ENCODE peak calls at places on chromosome 18, in nine cellular contexts. N is stimulated activated CD8-positive, alpha-beta memory T cell treated with anti-CD3 and anti-CD28 coated beads, Interleukin-2, amount 100 ng/mL, for 48 hours; Q is HL-60; S is GM13976; T is hepatic stellate cell; O is NCI-H1105 treated with DMSO at 0.1 percent for 48 hours; R is choroid plexus epithelial cell; B is CD8-positive, alpha-beta memory T cell; Y is kidney glomerular epithelial cell. M is an unnamed sample.

GRCh38 chr18:12321331-12321730 is 13.3 kb downstream of the TUBB6 start:
- DNase-seq in Q (no peak), S (no peak), O (no peak), N (no peak), T (no peak), Y (no peak), R (no peak), B (no peak), M (no peak)

GRCh38 chr18:8625693-8626092 is 16.5 kb downstream of the RAB12 start:
- DNase-seq in Y (no peak), R (no peak), O (no peak), T (no peak), N (no peak), S (no peak), B (no peak), Q (no peak), M (no peak)

GRCh38 chr18:77114564-77115391 is 17.8 kb downstream of the MBP start:
- DNase-seq in R (peak; percentile 98), Y (peak; percentile 79), O (no peak), N (no peak), Q (peak; percentile 98), S (no peak), T (peak; percentile 81), B (no peak), M (no peak)

GRCh38 chr18:59612461-59612860 is 84.8 kb downstream of the CCBE1 start:
- DNase-seq in R (no peak), Q (no peak), O (no peak), T (no peak), Y (no peak), N (no peak), B (no peak), S (no peak), M (no peak)

GRCh38 chr18:36338420-36338933 is 41.0 kb downstream of the FHOD3 start:
- DNase-seq in Q (no peak), T (no peak), N (no peak), S (no peak), Y (no peak), B (no peak), R (no peak), O (no peak), M (no peak)

GRCh38 chr18:3885209-3885792 is 435.3 kb downstream of the TGIF1 start:
- DNase-seq in R (no peak), S (no peak), Y (no peak), O (no peak), B (no peak), N (no peak), Q (peak; percentile 59), T (no peak), M (no peak)

GRCh38 chr18:51009071-51009470 is 20.9 kb upstream of the SMAD4 start:
- DNase-seq in N (no peak), S (no peak), Q (peak; percentile 80), R (no peak), T (no peak), Y (peak; percentile 26), O (peak; percentile 49), B (no peak), M (no peak)

GRCh38 chr18:32624182-32624723 is 148.6 kb downstream of the KLHL14 start:
- DNase-seq in T (no peak), N (no peak), O (no peak), Y (no peak), S (no peak), R (no peak), Q (no peak), B (no peak), M (no peak)

GRCh38 chr18:2851771-2852170 is 5.0 kb downstream of the EMILIN2 start:
- DNase-seq in N (no peak), B (no peak), S (no peak), R (no peak), Q (peak; percentile 38), O (no peak), Y (no peak), T (no peak), M (no peak)

GRCh38 chr18:49013961-49014604 is 63.3 kb upstream of the SMAD7 start:
- DNase-seq in O (no peak), Q (no peak), T (no peak), Y (no peak), S (no peak), R (no peak), B (no peak), N (no peak), M (no peak)

GRCh38 chr18:56461151-56461550 is 177.2 kb downstream of the TXNL1 start:
- DNase-seq in S (no peak), B (no peak), T (no peak), Q (no peak), N (no peak), O (no peak), R (no peak), Y (no peak), M (no peak)

GRCh38 chr18:50632895-50633515 is 73.1 kb downstream of the MAPK4 start:
- DNase-seq in B (no peak), Y (no peak), S (no peak), T (no peak), O (no peak), R (no peak), N (no peak), Q (no peak), M (no peak)

GRCh38 chr18:10785798-10786197 is 260.0 kb downstream of the NAPG start:
- DNase-seq in B (no peak), S (no peak), N (no peak), O (no peak), Q (no peak), T (no peak), Y (no peak), R (no peak), M (no peak)

GRCh38 chr18:45856526-45856925 is 31.1 kb downstream of the SIGLEC15 start:
- DNase-seq in O (no peak), N (no peak), B (no peak), R (peak; percentile 97), Y (no peak), S (no peak), Q (no peak), T (no peak), M (no peak)

GRCh38 chr18:45691816-45692179 is 32.2 kb upstream of the SLC14A1 start:
- DNase-seq in T (no peak), Y (no peak), R (no peak), N (no peak), O (no peak), S (no peak), Q (no peak), B (no peak), M (no peak)

GRCh38 chr18:8696749-8697211 is 8.6 kb upstream of the MTCL1 start:
- DNase-seq in Q (peak; percentile 46), T (peak; percentile 78), B (peak; percentile 69), O (no peak), R (peak; percentile 63), Y (peak; percentile 24), S (peak; percentile 78), N (peak; percentile 60), M (peak; percentile 81)

GRCh38 chr18:46506974-46507373 is 150.0 kb downstream of the LOXHD1 start:
- DNase-seq in R (no peak), N (no peak), O (no peak), S (no peak), Q (no peak), Y (no peak), B (no peak), T (no peak), M (no peak)

GRCh38 chr18:361941-362913 is 94.4 kb upstream of the THOC1 start:
- DNase-seq in S (no peak), Q (peak; percentile 36), Y (no peak), O (no peak), T (peak; percentile 41), R (peak; percentile 49), B (no peak), N (no peak), M (no peak)

GRCh38 chr18:22238036-22238435 is 68.6 kb downstream of the GATA6 start:
- DNase-seq in N (no peak), O (no peak), Y (no peak), Q (no peak), S (no peak), R (no peak), T (no peak), B (peak; percentile 4), M (no peak)

GRCh38 chr18:12592597-12593127 is 65.2 kb downstream of the SPIRE1 start:
- DNase-seq in Q (no peak), Y (no peak), T (no peak), R (no peak), N (no peak), B (no peak), S (no peak), O (no peak), M (no peak)

M was measured in stimulated activated CD4-positive, alpha-beta T cell treated with anti-CD3 and anti-CD28 coated beads, Interleukin-2, amount 100 ng/mL, for 48 hours.